ENCODE peak calls at places on chromosome 13, in four cellular contexts. G is A549, S is tibial nerve, V is HepG2. C is an unnamed sample.

GRCh38 chr13:57787058-57787791 is 155.7 kb downstream of the PCDH17 start:
- DNase-seq in S (no peak), G (no peak), V (no peak), C (no peak)

GRCh38 chr13:110485604-110486003 is 75.9 kb downstream of the RAB20 start:
- DNase-seq in S (no peak), V (peak; percentile 91), G (no peak), C (no peak)

GRCh38 chr13:73767747-73768315 is 366.4 kb downstream of the KLF12 start:
- DNase-seq in S (no peak), V (peak; percentile 9), G (peak; percentile 1), C (no peak)

GRCh38 chr13:26477681-26478080 is 79.8 kb upstream of the WASF3 start:
- DNase-seq in S (no peak), V (no peak), G (no peak), C (no peak)

GRCh38 chr13:25762795-25763377 is 288.9 kb downstream of the SHISA2 start:
- DNase-seq in V (no peak), S (no peak), G (no peak), C (no peak)

GRCh38 chr13:87259479-87260083 is 411.6 kb upstream of the SLITRK5 start:
- DNase-seq in G (peak; percentile 22), V (peak; percentile 8), S (no peak), C (no peak)

GRCh38 chr13:110834572-110834971 is 80.3 kb downstream of the ANKRD10 start:
- DNase-seq in G (no peak), V (no peak), S (no peak), C (no peak)

GRCh38 chr13:27174766-27175455 is 3.3 kb upstream of the USP12 start:
- DNase-seq in V (no peak), G (no peak), S (no peak), C (no peak)

GRCh38 chr13:99981115-99982020 is at the start of gene ZIC2:
- DNase-seq in V (no peak), G (peak; percentile 87), S (no peak), C (no peak)

GRCh38 chr13:27712421-27712820 is 79.9 kb upstream of the GSX1 start:
- DNase-seq in S (peak; percentile 25), V (peak; percentile 36), G (peak; percentile 12), C (peak; percentile 16)

GRCh38 chr13:86002921-86003488 is 203.8 kb upstream of the SLITRK6 start:
- DNase-seq in V (no peak), S (no peak), G (no peak), C (no peak)

GRCh38 chr13:33321686-33322473 is 36.3 kb upstream of the STARD13 start:
- DNase-seq in V (no peak), S (no peak), G (no peak), C (no peak)

GRCh38 chr13:20482275-20482761 is 43.3 kb downstream of the CRYL1 start:
- DNase-seq in S (peak; percentile 26), G (no peak), V (no peak), C (no peak)

GRCh38 chr13:50989476-50989875 is 79.9 kb downstream of the RNASEH2B start:
- DNase-seq in G (peak; percentile 26), V (peak; percentile 14), S (peak; percentile 60), C (no peak)

GRCh38 chr13:42393573-42394360 is 121.8 kb downstream of the AKAP11 start:
- DNase-seq in G (no peak), V (no peak), S (no peak), C (no peak)

GRCh38 chr13:42394361-42395065 is 122.6 kb downstream of the AKAP11 start:
- DNase-seq in G (no peak), S (no peak), V (no peak), C (no peak)

GRCh38 chr13:42395066-42395821 is 123.3 kb downstream of the AKAP11 start:
- DNase-seq in S (no peak), G (no peak), V (no peak), C (no peak)

GRCh38 chr13:42392706-42393572 is 121.0 kb downstream of the AKAP11 start:
- DNase-seq in V (no peak), G (no peak), S (no peak), C (no peak)

DNA sequence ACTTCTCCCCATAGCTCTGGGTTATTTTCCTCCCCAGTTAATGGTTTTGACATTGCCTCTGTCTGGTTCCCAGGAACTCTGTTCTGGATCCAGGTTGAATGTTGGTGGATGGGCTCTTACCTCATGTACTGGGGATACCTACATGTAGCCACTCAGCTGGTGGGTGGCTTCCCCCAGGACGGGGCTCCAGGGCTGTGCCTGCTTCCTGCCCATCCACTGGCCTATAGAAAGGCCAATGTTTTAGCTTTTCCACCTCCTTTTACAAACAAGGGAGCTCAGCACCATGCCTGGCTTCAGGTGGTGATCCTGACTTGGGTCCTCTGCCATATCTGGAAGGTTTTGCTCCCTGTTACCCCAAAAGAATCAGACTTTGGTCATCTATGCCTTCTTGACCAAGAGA is 120.2 kb downstream of the AKAP11 start:
- DNase-seq in G (no peak), S (no peak), V (no peak), C (no peak)
- H3K27ac ChIP-seq in G (no peak overlapping the region), S (no peak overlapping the region), V (no peak overlapping the region), C (no peak overlapping the region)

GRCh38 chr13:113863511-113864302 is at the start of gene GAS6:
- DNase-seq in V (no peak), S (no peak), G (peak; percentile 27), C (peak; percentile 80)

GRCh38 chr13:113864303-113864890 is 521 bp upstream of the GAS6 start:
- DNase-seq in V (no peak), S (no peak), G (no peak), C (no peak)

GRCh38 chr13:113862191-113862765 is 1.6 kb downstream of the GAS6 start:
- DNase-seq in G (no peak), S (no peak), V (no peak), C (no peak)

GRCh38 chr13:113861433-113862030 is 2.3 kb downstream of the GAS6 start:
- DNase-seq in V (no peak), S (no peak), G (no peak), C (no peak)

GRCh38 chr13:113862766-113863510 is 938 bp downstream of the GAS6 start:
- DNase-seq in S (no peak), V (no peak), G (no peak), C (peak; percentile 76)
- TF ChIP-seq POLR2A in S (no peak), V (no peak), G (no peak), C (peak; percentile 49)

GRCh38 chr13:24505256-24505655 is 7.3 kb downstream of the PARP4 start:
- DNase-seq in S (no peak), G (no peak), V (no peak), C (no peak)
- TF ChIP-seq EP300 in S (no peak), G (no peak), V (no peak), C (no peak)

DNA sequence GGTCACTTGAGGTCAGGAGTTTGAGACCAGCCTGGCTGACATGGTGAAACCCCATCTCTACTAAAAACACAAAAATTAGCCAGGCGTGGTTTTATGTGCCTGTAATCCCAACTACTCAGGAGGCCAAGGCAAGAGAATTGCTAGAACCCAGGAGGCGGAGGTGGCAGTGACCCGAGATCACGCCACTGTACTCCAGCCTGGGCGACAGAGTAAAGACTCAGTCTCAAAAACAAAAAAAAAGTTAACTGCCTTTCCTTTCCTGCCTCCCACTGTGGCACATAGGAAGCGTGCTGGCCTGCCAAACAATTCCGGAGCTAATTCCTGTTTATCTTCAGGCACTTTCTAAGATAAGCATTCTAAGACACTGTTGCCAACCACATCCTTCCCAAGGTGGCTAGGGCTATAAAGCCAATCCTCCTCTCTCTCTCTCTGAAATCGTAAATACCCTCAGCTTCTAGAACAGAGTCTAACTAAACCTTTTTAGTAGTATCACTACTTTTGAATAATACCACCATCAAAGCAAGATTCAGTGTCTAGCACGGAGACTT is 21.6 kb downstream of the SLC25A30 start:
- DNase-seq in S (no peak), V (no peak), G (no peak), C (no peak)
- H3K27ac ChIP-seq in S (no peak overlapping the region), V (no peak overlapping the region), G (no peak overlapping the region), C (no peak overlapping the region)

DNA sequence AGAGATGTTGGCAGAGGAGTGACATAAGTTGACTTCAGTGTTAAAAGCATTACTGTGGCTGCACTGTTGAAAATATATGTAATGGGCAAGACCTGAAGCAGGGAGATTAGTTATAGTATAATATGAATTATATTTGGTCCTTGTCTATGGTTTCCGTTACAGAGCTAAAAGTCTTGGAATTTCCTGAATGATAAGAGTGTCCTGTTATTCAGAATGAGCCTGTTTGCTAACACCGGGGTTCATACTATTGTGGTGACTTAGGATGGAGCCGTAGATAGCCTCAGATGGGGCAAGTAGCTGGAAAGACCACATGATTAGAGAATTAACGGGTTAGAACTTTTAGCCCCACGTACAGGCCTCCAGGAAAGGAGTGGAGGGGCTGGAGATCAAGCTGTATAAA is 5.7 kb downstream of the USPL1 start:
- DNase-seq in G (no peak), S (no peak), V (no peak), C (no peak)
- TF ChIP-seq POLR2A in G (no peak), S (no peak), V (no peak), C (no peak)

GRCh38 chr13:29579094-29579493 is 16.4 kb downstream of the SLC7A1 start:
- DNase-seq in V (no peak), S (no peak), G (no peak), C (no peak)
- TF ChIP-seq EP300 in V (no peak), S (no peak), G (no peak), C (no peak)

GRCh38 chr13:24267283-24267682 is 42.1 kb upstream of the C1QTNF9 start:
- DNase-seq in V (no peak), S (no peak), G (no peak), C (no peak)

GRCh38 chr13:24263652-24264051 is 45.7 kb upstream of the C1QTNF9 start:
- DNase-seq in V (peak; percentile 45), S (no peak), G (no peak), C (no peak)

GRCh38 chr13:24264976-24265375 is 44.4 kb upstream of the C1QTNF9 start:
- DNase-seq in G (no peak), S (no peak), V (no peak), C (peak; percentile 51)

GRCh38 chr13:24265453-24265852 is 43.9 kb upstream of the C1QTNF9 start:
- DNase-seq in S (no peak), G (no peak), V (no peak), C (no peak)

GRCh38 chr13:24261566-24261965 is 47.8 kb upstream of the C1QTNF9 start:
- DNase-seq in V (no peak), G (no peak), S (no peak), C (no peak)
- H3K27ac ChIP-seq in V (no peak overlapping the region), G (no peak overlapping the region), S (no peak overlapping the region), C (no peak overlapping the region)

DNA sequence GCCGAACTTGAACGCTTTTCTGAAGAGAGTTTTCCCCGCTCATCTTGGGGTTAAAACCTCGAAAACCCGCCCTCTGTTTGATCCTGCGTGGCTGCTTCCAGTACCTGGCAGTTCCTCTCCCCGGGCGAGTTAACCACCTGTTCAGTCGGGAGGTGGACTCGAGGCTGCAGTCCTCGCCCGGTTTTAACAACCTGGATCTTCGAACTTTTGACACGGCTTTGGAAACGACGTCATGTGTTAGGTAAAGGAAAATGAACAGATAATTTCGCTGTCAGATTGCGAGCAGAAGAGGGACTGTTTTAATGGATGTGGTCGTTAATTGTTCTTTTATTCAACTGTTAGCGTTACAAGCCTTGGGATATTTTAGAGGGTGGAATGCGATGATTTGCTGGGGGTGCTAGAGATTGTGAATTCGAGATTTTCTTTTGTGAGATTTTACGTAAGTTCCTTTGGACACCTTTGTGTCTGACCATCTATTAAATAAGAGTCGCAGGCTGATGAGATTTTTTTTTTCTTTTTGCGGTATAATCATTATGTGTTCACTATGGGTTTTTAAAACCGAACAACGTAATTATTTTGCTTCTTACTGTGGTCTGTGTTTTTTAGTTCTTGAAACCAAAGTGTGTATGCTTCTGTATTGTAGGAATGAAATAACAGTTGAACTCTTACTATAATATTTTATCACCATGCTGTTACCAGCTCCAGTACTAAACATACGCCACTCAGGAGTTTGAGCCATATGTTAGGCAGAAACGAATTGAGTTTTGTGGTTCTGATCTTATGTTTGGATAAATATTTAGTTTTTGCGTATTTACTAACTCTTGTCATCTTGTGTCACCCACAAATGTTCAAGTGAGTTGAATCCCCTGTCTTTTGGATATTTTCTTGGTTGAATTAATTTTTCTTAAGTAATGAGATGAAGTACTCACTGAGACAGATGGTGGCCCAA is 1.2 kb downstream of the FNDC3A start:
- DNase-seq in V (peak; percentile 73), G (peak; percentile 3), S (peak; percentile 38), C (peak; percentile 85)
- TF ChIP-seq POLR2A in V (no peak), G (no peak), S (no peak), C (peak; percentile 34)